ENCODE peak calls at places on chromosomes 5 and 9, in nine cellular contexts. O, J, U, E, C, Z, Q, B and R are unnamed samples.

GRCh38 chr9:38707885-38708640 is 11.9 kb downstream of the FAM240B start:
- DNase-seq in O (no peak), U (no peak), C (no peak), B (no peak), Q (no peak), E (no peak), Z (peak; percentile 31), J (peak; percentile 50), R (no peak)

GRCh38 chr5:17966636-17967402 is 332.6 kb downstream of the TAF11L14 start:
- DNase-seq in Z (no peak), B (no peak), E (no peak), U (no peak), C (no peak), J (no peak), O (no peak), Q (no peak), R (no peak)

GRCh38 chr5:140349244-140349643 is 2.8 kb upstream of the HBEGF start:
- DNase-seq in Q (no peak), J (no peak), B (no peak), C (no peak), U (no peak), E (no peak), O (no peak), Z (no peak), R (no peak)

GRCh38 chr5:113214026-113214425 is 220.8 kb downstream of the TSSK1B start:
- DNase-seq in C (no peak), Q (no peak), B (no peak), O (no peak), J (no peak), E (no peak), U (no peak), Z (no peak), R (no peak)

GRCh38 chr5:76958976-76959767 is 6.3 kb downstream of the CRHBP start:
- DNase-seq in E (no peak), C (no peak), U (no peak), Z (peak; percentile 92), B (no peak), Q (no peak), O (no peak), J (no peak), R (no peak)

GRCh38 chr9:119375892-119376291 is 6.7 kb upstream of the BRINP1 start:
- DNase-seq in J (peak; percentile 11), B (no peak), U (no peak), E (no peak), Z (peak; percentile 25), C (no peak), O (no peak), Q (no peak), R (no peak)

GRCh38 chr5:31273631-31274378 is 80.3 kb downstream of the CDH6 start:
- DNase-seq in E (no peak), O (no peak), Q (no peak), C (no peak), J (no peak), Z (peak; percentile 27), B (no peak), U (no peak), R (no peak)

GRCh38 chr5:178730940-178731265 is 444 bp upstream of the ZNF354A start:
- DNase-seq in O (no peak), Z (no peak), U (no peak), C (no peak), B (no peak), Q (no peak), J (no peak), E (no peak), R (no peak)

GRCh38 chr9:37300620-37301368 is 121.7 kb upstream of the GRHPR start:
- DNase-seq in Q (no peak), B (no peak), O (no peak), U (peak; percentile 15), C (no peak), J (no peak), Z (peak; percentile 50), E (no peak), R (no peak)